ENCODE peak calls at places on chromosomes 13 and 19, in seven cellular contexts. One of them, this sample, is unnamed.

GRCh38 chr13:87172166-87172825 is 498.9 kb upstream of the SLITRK5 start:
- DNase-seq in nephron progenitor cell: no peak
- DNase-seq in HTR-8/SVneo: no peak
- DNase-seq in NK-92 treated with Interleukin-12 subunit alpha and Interleukin-12 subunit beta, amount 100 ng/mL, for 24 hours: no peak
- DNase-seq in endodermal cell: peak
- DNase-seq in GM04503: no peak
- DNase-seq in AG04450: no peak
- DNase-seq in this sample: no peak

GRCh38 chr19:51311388-51312257 is at the start of gene IGLON5:
- DNase-seq in nephron progenitor cell: peak
- DNase-seq in HTR-8/SVneo: no peak
- DNase-seq in NK-92 treated with Interleukin-12 subunit alpha and Interleukin-12 subunit beta, amount 100 ng/mL, for 24 hours: no peak
- DNase-seq in endodermal cell: peak
- DNase-seq in GM04503: no peak
- DNase-seq in AG04450: no peak
- DNase-seq in this sample: peak

GRCh38 chr19:1941146-1942077 is at the start of gene CSNK1G2:
- DNase-seq in nephron progenitor cell: peak
- DNase-seq in HTR-8/SVneo: no peak
- DNase-seq in NK-92 treated with Interleukin-12 subunit alpha and Interleukin-12 subunit beta, amount 100 ng/mL, for 24 hours: no peak
- DNase-seq in endodermal cell: no peak
- DNase-seq in GM04503: no peak
- DNase-seq in AG04450: no peak
- DNase-seq in this sample: no peak

GRCh38 chr13:110116072-110116487 is 190.9 kb downstream of the COL4A1 start:
- DNase-seq in nephron progenitor cell: peak
- DNase-seq in HTR-8/SVneo: no peak
- DNase-seq in NK-92 treated with Interleukin-12 subunit alpha and Interleukin-12 subunit beta, amount 100 ng/mL, for 24 hours: no peak
- DNase-seq in endodermal cell: peak
- DNase-seq in GM04503: no peak
- DNase-seq in AG04450: no peak
- DNase-seq in this sample: no peak

GRCh38 chr13:76619631-76620030 is 266.6 kb downstream of the KCTD12 start:
- DNase-seq in nephron progenitor cell: no peak
- DNase-seq in HTR-8/SVneo: no peak
- DNase-seq in NK-92 treated with Interleukin-12 subunit alpha and Interleukin-12 subunit beta, amount 100 ng/mL, for 24 hours: no peak
- DNase-seq in endodermal cell: no peak
- DNase-seq in GM04503: no peak
- DNase-seq in AG04450: no peak
- DNase-seq in this sample: no peak

GRCh38 chr19:19324059-19324755 is 3.6 kb downstream of the MAU2 start:
- DNase-seq in nephron progenitor cell: no peak
- DNase-seq in HTR-8/SVneo: no peak
- DNase-seq in NK-92 treated with Interleukin-12 subunit alpha and Interleukin-12 subunit beta, amount 100 ng/mL, for 24 hours: no peak
- DNase-seq in endodermal cell: no peak
- DNase-seq in GM04503: no peak
- DNase-seq in AG04450: no peak
- DNase-seq in this sample: no peak

GRCh38 chr13:24747248-24748151 is 16.5 kb upstream of the RNF17 start:
- DNase-seq in nephron progenitor cell: peak
- DNase-seq in HTR-8/SVneo: no peak
- DNase-seq in NK-92 treated with Interleukin-12 subunit alpha and Interleukin-12 subunit beta, amount 100 ng/mL, for 24 hours: no peak
- DNase-seq in endodermal cell: peak
- DNase-seq in GM04503: no peak
- DNase-seq in AG04450: no peak
- DNase-seq in this sample: no peak

GRCh38 chr13:52345048-52345447 is 60.9 kb downstream of the THSD1 start:
- DNase-seq in nephron progenitor cell: no peak
- DNase-seq in HTR-8/SVneo: no peak
- DNase-seq in NK-92 treated with Interleukin-12 subunit alpha and Interleukin-12 subunit beta, amount 100 ng/mL, for 24 hours: no peak
- DNase-seq in endodermal cell: no peak
- DNase-seq in GM04503: no peak
- DNase-seq in AG04450: no peak
- DNase-seq in this sample: no peak

GRCh38 chr13:30870049-30870884 is 35.8 kb upstream of the MEDAG start:
- DNase-seq in nephron progenitor cell: peak
- DNase-seq in HTR-8/SVneo: peak
- DNase-seq in NK-92 treated with Interleukin-12 subunit alpha and Interleukin-12 subunit beta, amount 100 ng/mL, for 24 hours: no peak
- DNase-seq in endodermal cell: peak
- DNase-seq in GM04503: peak
- DNase-seq in AG04450: peak
- DNase-seq in this sample: no peak

GRCh38 chr13:21075303-21076264 is 14.2 kb upstream of the LATS2 start:
- DNase-seq in nephron progenitor cell: peak
- DNase-seq in HTR-8/SVneo: no peak
- DNase-seq in NK-92 treated with Interleukin-12 subunit alpha and Interleukin-12 subunit beta, amount 100 ng/mL, for 24 hours: no peak
- DNase-seq in endodermal cell: peak
- DNase-seq in GM04503: no peak
- DNase-seq in AG04450: no peak
- DNase-seq in this sample: no peak

GRCh38 chr19:32824906-32825608 is 44.5 kb downstream of the SLC7A9 start:
- DNase-seq in nephron progenitor cell: no peak
- DNase-seq in HTR-8/SVneo: no peak
- DNase-seq in NK-92 treated with Interleukin-12 subunit alpha and Interleukin-12 subunit beta, amount 100 ng/mL, for 24 hours: no peak
- DNase-seq in endodermal cell: no peak
- DNase-seq in GM04503: no peak
- DNase-seq in AG04450: no peak
- DNase-seq in this sample: no peak

GRCh38 chr13:30033681-30034447 is 183.4 kb upstream of the UBL3 start:
- DNase-seq in nephron progenitor cell: no peak
- DNase-seq in HTR-8/SVneo: peak
- DNase-seq in NK-92 treated with Interleukin-12 subunit alpha and Interleukin-12 subunit beta, amount 100 ng/mL, for 24 hours: no peak
- DNase-seq in endodermal cell: peak
- DNase-seq in GM04503: peak
- DNase-seq in AG04450: peak
- DNase-seq in this sample: no peak

GRCh38 chr19:41025411-41025810 is 34.3 kb downstream of the CYP2B6 start:
- DNase-seq in nephron progenitor cell: no peak
- DNase-seq in HTR-8/SVneo: no peak
- DNase-seq in NK-92 treated with Interleukin-12 subunit alpha and Interleukin-12 subunit beta, amount 100 ng/mL, for 24 hours: no peak
- DNase-seq in endodermal cell: no peak
- DNase-seq in GM04503: no peak
- DNase-seq in AG04450: no peak
- DNase-seq in this sample: no peak

GRCh38 chr13:34335662-34336007 is 517.7 kb downstream of the RFC3 start:
- DNase-seq in nephron progenitor cell: no peak
- DNase-seq in HTR-8/SVneo: no peak
- DNase-seq in NK-92 treated with Interleukin-12 subunit alpha and Interleukin-12 subunit beta, amount 100 ng/mL, for 24 hours: no peak
- DNase-seq in endodermal cell: no peak
- DNase-seq in GM04503: no peak
- DNase-seq in AG04450: no peak
- DNase-seq in this sample: no peak

GRCh38 chr13:110109910-110110309 is 197.0 kb downstream of the COL4A1 start:
- DNase-seq in nephron progenitor cell: no peak
- DNase-seq in HTR-8/SVneo: no peak
- DNase-seq in NK-92 treated with Interleukin-12 subunit alpha and Interleukin-12 subunit beta, amount 100 ng/mL, for 24 hours: no peak
- DNase-seq in endodermal cell: peak
- DNase-seq in GM04503: peak
- DNase-seq in AG04450: peak
- DNase-seq in this sample: no peak

GRCh38 chr19:12793290-12794195 is 2.3 kb downstream of the JUNB start:
- DNase-seq in nephron progenitor cell: peak
- DNase-seq in HTR-8/SVneo: peak
- DNase-seq in NK-92 treated with Interleukin-12 subunit alpha and Interleukin-12 subunit beta, amount 100 ng/mL, for 24 hours: peak
- DNase-seq in endodermal cell: peak
- DNase-seq in GM04503: no peak
- DNase-seq in AG04450: peak
- DNase-seq in this sample: peak

GRCh38 chr13:29721766-29722165 is 126.3 kb upstream of the SLC7A1 start:
- DNase-seq in nephron progenitor cell: no peak
- DNase-seq in HTR-8/SVneo: no peak
- DNase-seq in NK-92 treated with Interleukin-12 subunit alpha and Interleukin-12 subunit beta, amount 100 ng/mL, for 24 hours: no peak
- DNase-seq in endodermal cell: peak
- DNase-seq in GM04503: no peak
- DNase-seq in AG04450: no peak
- DNase-seq in this sample: no peak

GRCh38 chr13:42354246-42355117 is 82.5 kb downstream of the AKAP11 start:
- DNase-seq in nephron progenitor cell: no peak
- DNase-seq in HTR-8/SVneo: no peak
- DNase-seq in NK-92 treated with Interleukin-12 subunit alpha and Interleukin-12 subunit beta, amount 100 ng/mL, for 24 hours: no peak
- DNase-seq in endodermal cell: no peak
- DNase-seq in GM04503: no peak
- DNase-seq in AG04450: peak
- DNase-seq in this sample: peak

GRCh38 chr19:28504727-28505126 is 708.2 kb downstream of the UQCRFS1 start:
- DNase-seq in nephron progenitor cell: no peak
- DNase-seq in HTR-8/SVneo: no peak
- DNase-seq in NK-92 treated with Interleukin-12 subunit alpha and Interleukin-12 subunit beta, amount 100 ng/mL, for 24 hours: no peak
- DNase-seq in endodermal cell: no peak
- DNase-seq in GM04503: no peak
- DNase-seq in AG04450: no peak
- DNase-seq in this sample: no peak

GRCh38 chr19:13466697-13467096 is 39.6 kb downstream of the CACNA1A start:
- DNase-seq in nephron progenitor cell: no peak
- DNase-seq in HTR-8/SVneo: no peak
- DNase-seq in NK-92 treated with Interleukin-12 subunit alpha and Interleukin-12 subunit beta, amount 100 ng/mL, for 24 hours: no peak
- DNase-seq in endodermal cell: no peak
- DNase-seq in GM04503: no peak
- DNase-seq in AG04450: no peak
- DNase-seq in this sample: no peak

GRCh38 chr13:103255587-103256301 is 189.5 kb upstream of the SLC10A2 start:
- DNase-seq in nephron progenitor cell: no peak
- DNase-seq in HTR-8/SVneo: no peak
- DNase-seq in NK-92 treated with Interleukin-12 subunit alpha and Interleukin-12 subunit beta, amount 100 ng/mL, for 24 hours: no peak
- DNase-seq in endodermal cell: no peak
- DNase-seq in GM04503: no peak
- DNase-seq in AG04450: no peak
- DNase-seq in this sample: peak